ENCODE peak calls at places on chromosomes 12 and 14, in eight cellular contexts. U is psoas muscle, P is ovary, M is H1, B is stomach, Q is neural progenitor cell, C is keratinocyte, S is thoracic aorta. F is an unnamed sample.

GRCh38 chr14:54774824-54775223 is 127.8 kb downstream of the GCH1 start:
- DNase-seq in B (no peak), M (no peak), P (no peak), U (no peak), S (no peak), Q (no peak), C (no peak), F (no peak)

GRCh38 chr12:42473561-42473960 is 116.0 kb downstream of the PRICKLE1 start:
- DNase-seq in M (no peak), U (no peak), P (no peak), B (no peak), S (no peak), Q (no peak), C (no peak), F (no peak)

GRCh38 chr14:32980178-32980886 is 41.7 kb downstream of the NPAS3 start:
- DNase-seq in B (no peak), P (no peak), Q (no peak), M (no peak), C (no peak), U (no peak), S (no peak), F (no peak)

GRCh38 chr12:66697404-66697803 is 18.5 kb upstream of the GRIP1 start:
- DNase-seq in M (no peak), Q (no peak), B (no peak), P (no peak), C (no peak), S (no peak), U (no peak), F (no peak)

GRCh38 chr14:81990312-81990761 is 456.7 kb upstream of the SEL1L start:
- DNase-seq in M (no peak), Q (peak; percentile 63), U (no peak), P (no peak), C (no peak), S (no peak), B (peak; percentile 45), F (no peak)

GRCh38 chr12:55682087-55682796 is 25.5 kb downstream of the ITGA7 start:
- DNase-seq in C (no peak), Q (no peak), S (no peak), B (no peak), U (no peak), P (no peak), M (no peak), F (no peak)

GRCh38 chr12:44589697-44590096 is 286.4 kb downstream of the NELL2 start:
- DNase-seq in M (no peak), Q (no peak), P (no peak), S (no peak), U (no peak), B (no peak), C (no peak), F (no peak)

GRCh38 chr12:104720346-104721064 is 237.6 kb downstream of the SLC41A2 start:
- DNase-seq in S (no peak), B (peak; percentile 40), U (no peak), M (no peak), Q (no peak), P (no peak), C (no peak), F (no peak)

GRCh38 chr14:91573894-91574837 is 64.1 kb upstream of the PPP4R3A start:
- DNase-seq in P (no peak), S (peak; percentile 53), C (no peak), M (no peak), B (peak; percentile 62), U (peak; percentile 48), Q (peak; percentile 62), F (no peak)

GRCh38 chr12:97716356-97716755 is 253.8 kb downstream of the RMST start:
- DNase-seq in U (no peak), S (no peak), B (no peak), Q (peak; percentile 25), P (no peak), C (no peak), M (peak; percentile 13), F (no peak)

GRCh38 chr14:65949711-65950516 is 536.3 kb upstream of the CCDC196 start:
- DNase-seq in Q (no peak), C (no peak), M (no peak), P (no peak), U (peak; percentile 60), B (peak; percentile 82), S (no peak), F (peak; percentile 36)

GRCh38 chr12:128336506-128336905 is 69.5 kb downstream of the TMEM132C start:
- DNase-seq in U (no peak), P (no peak), S (no peak), M (no peak), Q (no peak), C (no peak), B (no peak), F (no peak)

GRCh38 chr14:103546651-103547454 is 15.6 kb downstream of the BAG5 start:
- DNase-seq in B (peak; percentile 80), S (no peak), C (no peak), P (peak; percentile 69), Q (peak; percentile 82), M (no peak), U (peak; percentile 88), F (peak; percentile 68)

GRCh38 chr12:108720757-108721514 is 10.4 kb downstream of the CORO1C start:
- DNase-seq in P (no peak), U (no peak), B (no peak), S (no peak), C (no peak), M (no peak), Q (no peak), F (no peak)

DNA sequence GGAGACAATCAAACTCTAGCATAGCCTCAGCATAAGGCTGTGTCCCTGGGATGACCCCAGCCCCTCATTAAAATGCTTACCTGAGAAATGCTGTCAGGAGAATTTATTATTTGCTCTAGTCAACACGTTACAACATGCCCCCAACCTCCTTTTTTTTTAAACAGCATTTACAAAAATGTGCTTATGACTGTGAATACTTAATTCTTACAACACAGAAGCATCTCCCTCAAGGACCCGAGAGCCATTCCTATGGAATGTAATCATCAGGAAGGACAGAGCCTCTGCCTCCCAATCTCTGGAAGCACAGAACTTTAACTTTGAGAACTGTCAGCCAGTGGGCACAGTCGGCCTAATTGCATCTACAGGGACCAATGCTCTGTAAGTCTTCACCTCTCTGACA is 136.6 kb upstream of the OVCH1 start:
- DNase-seq in C (no peak), U (no peak), B (no peak), Q (no peak), M (no peak), S (no peak), P (no peak), F (no peak)
- H3K4me3 ChIP-seq in C (no peak overlapping the region), U (no peak overlapping the region), B (no peak overlapping the region), Q (no peak overlapping the region), M (no peak overlapping the region), S (no peak overlapping the region), P (no peak overlapping the region), F (no peak overlapping the region)

GRCh38 chr12:113237748-113238147 is 16.5 kb downstream of the TPCN1 start:
- DNase-seq in M (no peak), S (no peak), C (no peak), P (no peak), B (peak; percentile 8), U (no peak), Q (no peak), F (no peak)

GRCh38 chr12:113240395-113240794 is 19.1 kb downstream of the TPCN1 start:
- DNase-seq in U (no peak), Q (no peak), S (no peak), M (no peak), C (no peak), P (no peak), B (no peak), F (no peak)

GRCh38 chr12:113238309-113238708 is 17.0 kb downstream of the TPCN1 start:
- DNase-seq in C (no peak), M (no peak), P (no peak), U (no peak), B (no peak), Q (no peak), S (no peak), F (no peak)

GRCh38 chr12:113239811-113240331 is 18.6 kb downstream of the TPCN1 start:
- DNase-seq in S (no peak), B (no peak), M (no peak), Q (no peak), C (no peak), P (peak; percentile 35), U (no peak), F (peak; percentile 85)

DNA sequence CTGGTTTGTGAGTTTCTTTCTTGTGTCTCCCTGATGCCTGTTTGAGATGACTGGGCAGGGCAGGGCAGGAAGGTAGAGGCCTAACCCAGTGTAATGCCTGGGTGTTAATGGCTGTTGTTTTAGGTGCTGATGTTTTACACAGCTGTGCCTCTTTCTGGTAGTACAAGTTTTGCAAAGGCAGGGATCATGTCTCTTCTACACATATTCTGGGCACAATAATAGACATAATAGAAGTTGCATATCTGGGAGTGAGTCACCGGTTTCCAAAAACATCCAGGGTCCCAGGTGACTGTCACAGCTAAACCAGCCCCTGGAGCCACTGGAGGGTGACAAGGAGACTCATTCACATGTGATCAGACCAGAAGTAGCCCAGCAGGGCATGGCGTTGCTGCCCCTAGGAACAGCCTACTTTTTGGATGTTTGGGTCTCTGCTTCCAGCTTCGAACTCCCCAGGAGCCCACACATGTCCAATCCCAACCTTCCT is 18.1 kb downstream of the TPCN1 start:
- DNase-seq in S (no peak), B (no peak), M (no peak), Q (no peak), C (no peak), P (no peak), U (peak; percentile 70), F (no peak)
- H3K4me1 ChIP-seq in S (peaks cover 69% of the 10 kb centered on the region), B (peaks cover 44% of the 10 kb centered on the region), M (peaks cover 9% of the 10 kb centered on the region), Q (no peaks in the 10 kb centered on the region), C (peaks cover 38% of the 10 kb centered on the region), P (peaks cover 6% of the 10 kb centered on the region), U (peaks cover 97% of the 10 kb centered on the region), F (peaks cover 94% of the 10 kb centered on the region)

DNA sequence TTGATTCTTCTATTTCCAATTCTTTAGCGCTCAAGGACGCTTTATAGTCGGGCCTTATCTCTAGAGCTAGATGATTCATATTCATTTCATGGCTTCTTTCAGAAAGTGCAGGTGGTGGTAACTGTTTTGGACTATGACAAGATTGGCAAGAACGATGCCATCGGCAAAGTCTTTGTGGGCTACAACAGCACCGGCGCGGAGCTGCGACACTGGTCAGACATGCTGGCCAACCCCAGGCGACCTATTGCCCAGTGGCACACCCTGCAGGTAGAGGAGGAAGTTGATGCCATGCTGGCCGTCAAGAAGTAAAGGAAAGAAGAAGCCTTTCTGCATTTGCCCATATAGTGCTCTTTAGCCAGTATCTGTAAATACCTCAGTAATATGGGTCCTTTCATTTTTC is 241.9 kb downstream of the PAWR start:
- DNase-seq in C (no peak), Q (no peak), P (no peak), B (no peak), S (no peak), M (no peak), U (no peak), F (no peak)
- TF ChIP-seq CTCF in C (no peak), Q (no peak), P (no peak), B (no peak), S (no peak), M (peak; percentile 12), U (no peak), F (no peak)

DNA sequence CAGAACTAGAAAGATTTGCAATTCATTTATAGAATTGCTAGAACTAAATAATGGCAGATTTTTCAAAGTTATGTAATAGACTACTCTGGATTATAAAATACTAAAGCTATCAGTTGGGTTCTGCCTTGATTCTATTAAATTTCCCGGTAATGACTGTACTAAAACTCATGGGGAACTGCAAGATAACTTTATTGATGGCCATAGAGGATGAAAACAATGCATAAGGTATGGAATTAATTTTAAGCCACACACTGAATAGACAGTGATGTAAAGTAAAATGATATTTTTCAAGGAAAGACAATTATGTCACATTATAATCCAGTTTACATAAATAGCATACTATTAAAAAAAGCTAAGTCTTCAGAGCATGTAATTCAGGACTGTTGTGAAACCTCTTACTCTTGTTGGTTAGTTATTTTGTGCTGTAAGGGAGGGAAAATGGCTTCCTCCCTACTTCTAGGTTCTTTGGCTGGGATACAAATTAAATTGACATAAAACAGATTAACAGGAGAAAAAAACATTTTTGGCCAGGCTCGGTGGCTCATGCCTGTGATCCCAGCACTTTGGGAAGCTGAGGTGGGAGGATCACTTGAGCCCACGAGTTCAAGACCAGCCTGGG is 134.4 kb upstream of the AMIGO2 start:
- DNase-seq in S (no peak), B (no peak), C (no peak), Q (no peak), U (no peak), M (no peak), P (no peak), F (no peak)
- H3K4me3 ChIP-seq in S (peak overlapping the region; percentile 20), B (no peak overlapping the region), C (no peak overlapping the region), Q (no peak overlapping the region), U (no peak overlapping the region), M (no peak overlapping the region), P (no peak overlapping the region), F (no peak overlapping the region)